ENCODE peak calls at places on chromosome 3, in seven cellular contexts. K is heart left ventricle; S is dorsolateral prefrontal cortex; A is AG09309; L is CD4-positive, CD25-positive, alpha-beta regulatory T cell; P is GM12878; J is mucosa of descending colon. Z is an unnamed sample.
A peak's percentile ranks its signal among the peaks of the same experiment; 100 is the strongest.

GRCh38 chr3:53818221-53819162 is 27.7 kb downstream of the CHDH start:
- DNase-seq in S (no peak), L (no peak), P (no peak), J (no peak), A (no peak), K (no peak), Z (no peak)

GRCh38 chr3:194247350-194247740 is 103.8 kb downstream of the CPN2 start:
- DNase-seq in A (no peak), P (no peak), S (no peak), J (no peak), K (no peak), L (no peak), Z (no peak)

GRCh38 chr3:64463981-64464380 is 223.8 kb downstream of the ADAMTS9 start:
- DNase-seq in S (no peak), K (no peak), P (no peak), A (no peak), L (no peak), J (no peak), Z (no peak)

GRCh38 chr3:1055870-1056269 is 37.0 kb upstream of the CNTN6 start:
- DNase-seq in P (no peak), K (no peak), J (no peak), L (no peak), A (no peak), S (no peak), Z (no peak)

GRCh38 chr3:11021611-11022011 is 29.1 kb downstream of the SLC6A1 start:
- DNase-seq in L (no peak), J (no peak), A (no peak), S (peak; percentile 65), P (no peak), K (no peak), Z (no peak)

GRCh38 chr3:127940116-127940515 is 25.1 kb downstream of the KBTBD12 start:
- DNase-seq in L (no peak), P (no peak), K (no peak), S (no peak), J (peak; percentile 19), A (no peak), Z (no peak)

GRCh38 chr3:177251756-177252155 is 54.5 kb upstream of the TBL1XR1 start:
- DNase-seq in J (no peak), S (no peak), A (no peak), K (no peak), L (no peak), P (no peak), Z (no peak)

GRCh38 chr3:79737530-79737929 is 30.3 kb downstream of the ROBO1 start:
- DNase-seq in K (no peak), S (no peak), P (no peak), L (no peak), A (no peak), J (no peak), Z (no peak)

GRCh38 chr3:106728315-106728821 is 648.9 kb upstream of the CCDC54 start:
- DNase-seq in A (peak; percentile 96), S (no peak), K (no peak), L (no peak), P (no peak), J (no peak), Z (peak; percentile 98)

GRCh38 chr3:72888546-72889309 is 882 bp downstream of the GXYLT2 start:
- DNase-seq in K (peak; percentile 25), A (no peak), L (no peak), S (no peak), P (no peak), J (peak; percentile 30), Z (no peak)
- H3K4me3 ChIP-seq in K (peak overlapping the region; percentile 56), A (peak overlapping the region; percentile 50), L (no peak overlapping the region), S (peak overlapping the region; percentile 70), P (peak overlapping the region; percentile 43), J (peak overlapping the region; percentile 11), Z (peak overlapping the region; percentile 70)

DNA sequence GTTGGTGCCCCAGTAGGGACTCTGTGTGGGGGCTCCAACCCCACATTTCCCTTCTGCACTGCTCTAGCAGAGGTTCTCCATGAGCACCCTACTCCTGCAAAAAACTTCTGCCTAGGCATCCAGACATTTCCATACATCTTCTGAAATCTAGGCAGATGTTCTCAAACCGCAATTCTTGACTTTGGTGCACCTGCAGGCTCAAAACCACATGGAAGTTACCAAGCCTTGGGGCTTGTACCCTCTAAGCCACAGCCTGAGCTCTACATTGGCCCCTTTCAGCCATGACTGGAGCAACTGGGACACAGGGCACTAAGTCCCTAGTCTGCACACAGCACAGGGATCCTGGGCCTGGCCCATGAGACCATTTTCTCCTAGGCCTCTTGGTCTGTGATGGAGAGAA is 66.5 kb upstream of the VGLL3 start:
- DNase-seq in L (no peak), S (no peak), J (no peak), P (no peak), A (no peak), K (no peak), Z (no peak)
- H3K4me3 ChIP-seq in L (no peak overlapping the region), S (no peak overlapping the region), J (no peak overlapping the region), P (no peak overlapping the region), A (no peak overlapping the region), K (no peak overlapping the region), Z (no peak overlapping the region)

GRCh38 chr3:50269460-50269859 is 513 bp downstream of the SEMA3B start:
- DNase-seq in S (no peak), L (no peak), K (no peak), A (no peak), J (no peak), P (no peak), Z (no peak)
- H3K4me3 ChIP-seq in S (peak overlapping the region; percentile 79), L (no peak overlapping the region), K (peak overlapping the region; percentile 12), A (peak overlapping the region; percentile 30), J (no peak overlapping the region), P (no peak overlapping the region), Z (peak overlapping the region; percentile 18)

GRCh38 chr3:13039286-13039896 is 33.8 kb downstream of the IQSEC1 start:
- DNase-seq in K (no peak), J (no peak), L (no peak), A (no peak), P (no peak), S (no peak), Z (no peak)
- H3K4me3 ChIP-seq in K (no peak overlapping the region), J (no peak overlapping the region), L (no peak overlapping the region), A (no peak overlapping the region), P (no peak overlapping the region), S (peak overlapping the region; percentile 24), Z (no peak overlapping the region)

GRCh38 chr3:14539384-14540208 is 546 bp downstream of the GRIP2 start:
- DNase-seq in S (no peak), L (no peak), P (no peak), A (no peak), K (no peak), J (no peak), Z (no peak)
- H3K4me3 ChIP-seq in S (peak overlapping the region; percentile 41), L (no peak overlapping the region), P (no peak overlapping the region), A (no peak overlapping the region), K (peak overlapping the region; percentile 48), J (no peak overlapping the region), Z (no peak overlapping the region)

GRCh38 chr3:165192610-165193192 is 3.5 kb downstream of the SLITRK3 start:
- DNase-seq in A (no peak), J (no peak), S (peak; percentile 46), L (no peak), P (no peak), K (no peak), Z (no peak)
- H3K4me3 ChIP-seq in A (no peak overlapping the region), J (no peak overlapping the region), S (peak overlapping the region; percentile 82), L (no peak overlapping the region), P (no peak overlapping the region), K (no peak overlapping the region), Z (peak overlapping the region; percentile 34)

GRCh38 chr3:187292631-187293513 is 1.3 kb upstream of the MASP1 start:
- DNase-seq in J (no peak), K (no peak), L (no peak), P (no peak), S (no peak), A (no peak), Z (no peak)

GRCh38 chr3:187291001-187291511 is 481 bp downstream of the MASP1 start:
- DNase-seq in P (no peak), J (no peak), L (no peak), K (peak; percentile 25), S (no peak), A (peak; percentile 71), Z (peak; percentile 41)

GRCh38 chr3:187292186-187292585 is 649 bp upstream of the MASP1 start:
- DNase-seq in P (no peak), L (no peak), A (no peak), J (no peak), S (no peak), K (no peak), Z (no peak)

GRCh38 chr3:187290561-187290960 is 976 bp downstream of the MASP1 start:
- DNase-seq in S (no peak), J (no peak), K (no peak), L (no peak), P (no peak), A (no peak), Z (no peak)

GRCh38 chr3:187291512-187292132 is at the start of gene MASP1:
- DNase-seq in S (no peak), J (no peak), A (no peak), P (no peak), L (no peak), K (peak; percentile 51), Z (no peak)
- H3K4me3 ChIP-seq in S (peak within 1 kb of the TSS; percentile 60), J (no peak within 1 kb of the TSS), A (peak within 1 kb of the TSS; percentile 76), P (no peak within 1 kb of the TSS), L (no peak within 1 kb of the TSS), K (peak within 1 kb of the TSS; percentile 47), Z (peak within 1 kb of the TSS; percentile 26)

GRCh38 chr3:134371542-134372324 is 2.5 kb downstream of the AMOTL2 start:
- DNase-seq in P (no peak), S (no peak), J (no peak), L (no peak), K (peak; percentile 16), A (no peak), Z (no peak)
- H3K4me3 ChIP-seq in P (no peak overlapping the region), S (peak overlapping the region; percentile 93), J (no peak overlapping the region), L (no peak overlapping the region), K (peak overlapping the region; percentile 71), A (peak overlapping the region; percentile 88), Z (peak overlapping the region; percentile 94)

GRCh38 chr3:123110238-123110952 is 43.6 kb downstream of the PDIA5 start:
- DNase-seq in A (no peak), P (no peak), S (no peak), L (no peak), K (no peak), J (no peak), Z (no peak)
- H3K4me3 ChIP-seq in A (no peak overlapping the region), P (no peak overlapping the region), S (no peak overlapping the region), L (no peak overlapping the region), K (no peak overlapping the region), J (no peak overlapping the region), Z (no peak overlapping the region)

GRCh38 chr3:155047672-155048071 is 32.4 kb upstream of the MME start:
- DNase-seq in L (no peak), J (no peak), A (no peak), P (no peak), S (no peak), K (no peak), Z (no peak)
- H3K4me3 ChIP-seq in L (no peak overlapping the region), J (no peak overlapping the region), A (no peak overlapping the region), P (no peak overlapping the region), S (no peak overlapping the region), K (no peak overlapping the region), Z (no peak overlapping the region)